ENCODE peak calls at places on chromosomes 4 and X, in seven cellular contexts. U is neuronal stem cell, T is HT1080, P is T-helper 9 cell, R is AML-193, Y is IMR-90, O is Right ventricle myocardium superior. I is an unnamed sample.

GRCh38 chr4:33494150-33494549 is 2750.2 kb downstream of the ARAP2 start:
- DNase-seq in U (no peak), Y (no peak), P (no peak), R (no peak), O (no peak), T (peak), I (peak)

GRCh38 chrX:127552571-127552970 is 499.6 kb downstream of the ACTRT1 start:
- DNase-seq in U (no peak), R (no peak), P (no peak), O (no peak), T (no peak), Y (no peak), I (no peak)

GRCh38 chr4:169179609-169180526 is 90.9 kb downstream of the SH3RF1 start:
- DNase-seq in Y (peak), U (no peak), T (no peak), O (no peak), R (no peak), P (no peak), I (peak)

GRCh38 chr4:75549019-75549418 is 6.8 kb upstream of the ODAPH start:
- DNase-seq in P (no peak), U (no peak), O (no peak), R (no peak), Y (no peak), T (no peak), I (no peak)

GRCh38 chrX:132953358-132953757 is 5.1 kb downstream of the HS6ST2 start:
- DNase-seq in U (no peak), T (peak), O (no peak), R (no peak), P (no peak), Y (no peak), I (no peak)

GRCh38 chr4:4673070-4673469 is 131.2 kb upstream of the STX18 start:
- DNase-seq in P (no peak), T (peak), O (no peak), U (peak), R (no peak), Y (no peak), I (no peak)

GRCh38 chr4:93827272-93827947 is 1.1 kb upstream of the ATOH1 start:
- DNase-seq in R (no peak), U (peak), O (no peak), T (no peak), P (no peak), Y (no peak), I (no peak)

GRCh38 chr4:2691952-2692435 is 64.1 kb downstream of the TNIP2 start:
- DNase-seq in P (no peak), R (no peak), Y (no peak), U (no peak), T (no peak), O (no peak), I (no peak)

GRCh38 chrX:68659385-68659784 is 11.9 kb downstream of the STARD8 start:
- DNase-seq in T (peak), R (no peak), Y (no peak), P (no peak), U (no peak), O (no peak), I (no peak)

GRCh38 chrX:70664726-70665125 is 220.1 kb downstream of the DLG3 start:
- DNase-seq in R (peak), O (no peak), P (no peak), Y (peak), T (peak), U (peak), I (peak)

GRCh38 chrX:153909980-153910360 is 5.5 kb downstream of the AVPR2 start:
- DNase-seq in O (no peak), Y (no peak), U (no peak), P (no peak), T (no peak), R (no peak), I (no peak)

GRCh38 chrX:151779258-151779657 is 44.7 kb downstream of the CNGA2 start:
- DNase-seq in T (no peak), P (no peak), O (no peak), R (no peak), Y (no peak), U (no peak), I (no peak)

GRCh38 chr4:66430856-66431255 is 760.6 kb upstream of the EPHA5 start:
- DNase-seq in Y (peak), P (no peak), U (peak), T (peak), R (no peak), O (no peak), I (peak)

GRCh38 chr4:30717208-30718020 is 2.8 kb upstream of the PCDH7 start:
- DNase-seq in T (no peak), O (peak), R (no peak), P (no peak), Y (peak), U (peak), I (peak)

GRCh38 chrX:101415180-101416130 is 7.4 kb downstream of the HNRNPH2 start:
- DNase-seq in O (no peak), U (peak), Y (peak), T (no peak), R (peak), P (no peak), I (peak)

GRCh38 chr4:123406862-123407261 is 10.3 kb downstream of the SPRY1 start:
- DNase-seq in Y (no peak), U (no peak), T (no peak), O (no peak), R (no peak), P (no peak), I (no peak)

GRCh38 chr4:55475394-55476243 is 71.1 kb downstream of the CLOCK start:
- DNase-seq in O (no peak), T (peak), Y (peak), R (no peak), P (no peak), U (no peak), I (peak)

GRCh38 chrX:17047224-17047623 is 100.8 kb downstream of the REPS2 start:
- DNase-seq in P (no peak), U (no peak), Y (no peak), O (no peak), R (no peak), T (no peak), I (no peak)

GRCh38 chr4:9989918-9990635 is 31.2 kb downstream of the SLC2A9 start:
- DNase-seq in O (peak), P (no peak), Y (no peak), U (no peak), R (no peak), T (no peak), I (no peak)

GRCh38 chrX:37603938-37604409 is 32.5 kb downstream of the LANCL3 start:
- DNase-seq in U (no peak), P (no peak), O (peak), Y (no peak), T (peak), R (no peak), I (no peak)

GRCh38 chrX:149631293-149632165 is at the start of gene TMEM185A:
- DNase-seq in R (peak), T (peak), Y (peak), P (peak), U (peak), O (peak), I (peak)

GRCh38 chr4:115850799-115851509 is 737.5 kb upstream of the NDST4 start:
- DNase-seq in T (no peak), P (no peak), R (no peak), U (no peak), O (no peak), Y (no peak), I (no peak)

GRCh38 chrX:150944233-150944632 is 38.9 kb upstream of the HMGB3 start:
- DNase-seq in O (no peak), R (no peak), P (no peak), T (no peak), Y (no peak), U (no peak), I (no peak)

GRCh38 chrX:10326578-10326977 is 169.8 kb downstream of the CLCN4 start:
- DNase-seq in T (peak), O (peak), Y (peak), U (no peak), R (peak), P (no peak), I (peak)

GRCh38 chr4:113049421-113050355 is at the start of gene ANK2:
- DNase-seq in P (no peak), T (no peak), Y (no peak), R (no peak), O (no peak), U (peak), I (peak)

GRCh38 chrX:23887448-23887847 is 20.3 kb downstream of the APOO start:
- DNase-seq in Y (no peak), R (no peak), O (no peak), U (no peak), T (no peak), P (no peak), I (no peak)

GRCh38 chr4:110196206-110196870 is 2.1 kb downstream of the ELOVL6 start:
- DNase-seq in P (peak), T (peak), R (peak), Y (peak), U (peak), O (peak), I (peak)

GRCh38 chr4:25865586-25865985 is 2.8 kb upstream of the SEL1L3 start:
- DNase-seq in U (no peak), R (no peak), O (no peak), Y (no peak), P (no peak), T (peak), I (no peak)

I was measured in adipocyte.